ENCODE peak calls at places on chromosomes 12 and 14, in ten cellular contexts. S is HCEC 1CT, T is astrocyte of the cerebellum, M is activated T-cell treated with anti-CD3 and anti-CD28 coated beads for 1 hour, Q is tibial artery, U is GM04504, V is NCI-H1105 treated with DMSO at 0.1 percent for 48 hours, B is AG10803, J is SW480, D is Ammon's horn. P is an unnamed sample.

GRCh38 chr12:1920971-1921370 is 2.5 kb upstream of the CACNA2D4 start:
- DNase-seq in M (no peak), V (no peak), B (no peak), Q (no peak), J (no peak), U (no peak), S (no peak), D (peak), T (no peak), P (no peak)

GRCh38 chr12:31007153-31007495 is 66.5 kb upstream of the DDX11 start:
- DNase-seq in V (no peak), S (no peak), M (no peak), D (no peak), U (no peak), T (no peak), B (no peak), J (no peak), Q (no peak), P (no peak)

GRCh38 chr14:50521912-50522341 is 10.4 kb downstream of the MAP4K5 start:
- DNase-seq in M (no peak), J (peak), U (no peak), V (no peak), S (peak), B (no peak), T (no peak), D (no peak), Q (no peak), P (no peak)

GRCh38 chr12:15620726-15621125 is 168.5 kb downstream of the EPS8 start:
- DNase-seq in V (no peak), D (no peak), B (no peak), S (no peak), M (no peak), T (no peak), Q (no peak), U (no peak), J (no peak), P (no peak)

GRCh38 chr12:53050426-53051057 is 677 bp downstream of the TNS2 start:
- DNase-seq in B (no peak), U (no peak), Q (no peak), V (no peak), S (no peak), T (no peak), M (no peak), D (no peak), J (no peak), P (no peak)

GRCh38 chr12:121499929-121500793 is 80.7 kb downstream of the KDM2B start:
- DNase-seq in B (peak), D (peak), T (peak), Q (peak), S (peak), U (peak), V (peak), M (peak), J (peak), P (peak)

GRCh38 chr12:1318327-1319031 is 275.9 kb downstream of the FBXL14 start:
- DNase-seq in M (no peak), J (no peak), Q (no peak), U (peak), S (peak), B (peak), T (peak), D (peak), V (peak), P (no peak)

GRCh38 chr14:92348154-92348553 is 25.2 kb downstream of the SLC24A4 start:
- DNase-seq in B (no peak), T (no peak), J (no peak), Q (no peak), S (no peak), D (no peak), V (peak), U (no peak), M (no peak), P (no peak)

GRCh38 chr12:49899286-49899843 is 4.3 kb downstream of the FAIM2 start:
- DNase-seq in S (no peak), J (no peak), Q (no peak), T (no peak), D (no peak), U (no peak), M (no peak), V (no peak), B (no peak), P (no peak)

GRCh38 chr14:64221604-64222003 is 72.6 kb downstream of the ESR2 start:
- DNase-seq in B (no peak), D (no peak), Q (no peak), V (no peak), M (no peak), T (no peak), S (no peak), J (no peak), U (no peak), P (no peak)

GRCh38 chr12:93550748-93551611 is 21.5 kb upstream of the SOCS2 start:
- DNase-seq in J (no peak), T (no peak), M (no peak), Q (no peak), V (no peak), U (no peak), D (no peak), B (no peak), S (no peak), P (no peak)

GRCh38 chr14:103384450-103385152 is 614 bp upstream of the MARK3 start:
- DNase-seq in M (no peak), S (no peak), V (no peak), J (no peak), B (no peak), D (no peak), U (no peak), T (no peak), Q (no peak), P (no peak)

GRCh38 chr12:101885912-101886561 is 8.7 kb downstream of the DRAM1 start:
- DNase-seq in S (no peak), V (no peak), J (no peak), T (no peak), D (no peak), B (no peak), U (no peak), M (no peak), Q (no peak), P (no peak)

GRCh38 chr12:75438052-75438754 is 42.4 kb upstream of the GLIPR1 start:
- DNase-seq in B (no peak), D (no peak), M (no peak), Q (peak), J (no peak), U (no peak), T (no peak), V (no peak), S (no peak), P (no peak)

GRCh38 chr12:62632521-62632920 is 165.9 kb downstream of the MON2 start:
- DNase-seq in S (peak), D (peak), M (no peak), J (peak), U (peak), T (no peak), Q (peak), V (no peak), B (peak), P (peak)

GRCh38 chr12:40378721-40379120 is 153.9 kb downstream of the LRRK2 start:
- DNase-seq in U (no peak), S (no peak), D (no peak), T (no peak), M (no peak), Q (no peak), J (no peak), B (no peak), V (no peak), P (no peak)

GRCh38 chr14:23153891-23154796 is 29.3 kb downstream of the SLC7A8 start:
- DNase-seq in U (peak), D (peak), S (no peak), Q (peak), M (no peak), T (no peak), V (no peak), J (peak), B (peak), P (peak)

GRCh38 chr12:7075931-7076330 is 15.4 kb downstream of the C1S start:
- DNase-seq in V (no peak), U (no peak), B (peak), M (no peak), S (peak), Q (no peak), J (no peak), T (no peak), D (no peak), P (no peak)

GRCh38 chr12:91588874-91589454 is 406.3 kb upstream of the DCN start:
- DNase-seq in T (no peak), D (no peak), Q (no peak), V (no peak), U (no peak), M (no peak), J (no peak), S (no peak), B (no peak), P (no peak)

GRCh38 chr12:32454075-32454474 is 54.7 kb downstream of the FGD4 start:
- DNase-seq in U (no peak), B (peak), M (no peak), S (peak), T (peak), Q (no peak), D (no peak), V (no peak), J (peak), P (no peak)

GRCh38 chr14:85466678-85467077 is 63.3 kb upstream of the FLRT2 start:
- DNase-seq in J (no peak), U (no peak), Q (no peak), S (peak), B (no peak), M (no peak), V (no peak), T (no peak), D (no peak), P (no peak)

GRCh38 chr14:30005114-30005698 is 77.6 kb upstream of the PRKD1 start:
- DNase-seq in S (peak), J (peak), V (peak), B (peak), M (no peak), T (peak), Q (no peak), D (peak), U (peak), P (peak)

GRCh38 chr14:68853749-68854148 is 60.9 kb upstream of the ZFP36L1 start:
- DNase-seq in D (no peak), J (no peak), U (no peak), Q (no peak), V (no peak), S (no peak), T (no peak), M (no peak), B (no peak), P (no peak)

GRCh38 chr12:15268927-15269552 is 47.8 kb upstream of the RERG start:
- DNase-seq in Q (no peak), T (peak), J (peak), V (peak), D (peak), S (peak), B (peak), U (peak), M (peak), P (peak)

GRCh38 chr12:4555804-4556203 is 6.2 kb upstream of the DYRK4 start:
- DNase-seq in D (no peak), U (no peak), Q (no peak), S (peak), J (no peak), B (peak), T (no peak), M (no peak), V (no peak), P (no peak)

GRCh38 chr12:49121047-49121696 is 10.0 kb downstream of the TUBA1B start:
- DNase-seq in Q (peak), T (no peak), J (peak), B (peak), S (peak), U (peak), M (no peak), V (no peak), D (peak), P (peak)

GRCh38 chr12:48991247-48992050 is 7.7 kb downstream of the DDN start:
- DNase-seq in M (no peak), U (no peak), S (no peak), T (no peak), B (no peak), Q (no peak), D (no peak), V (no peak), J (no peak), P (peak)

GRCh38 chr14:47846008-47846407 is 170.6 kb upstream of the MDGA2 start:
- DNase-seq in S (no peak), M (no peak), V (no peak), D (no peak), U (no peak), Q (no peak), B (no peak), J (no peak), T (no peak), P (no peak)

GRCh38 chr12:78778339-78778738 is 86.2 kb upstream of the SYT1 start:
- DNase-seq in Q (no peak), T (no peak), S (no peak), B (peak), U (no peak), J (no peak), M (no peak), D (no peak), V (no peak), P (no peak)

GRCh38 chr14:22370084-22370847 is 218.8 kb downstream of the DAD1 start:
- DNase-seq in S (no peak), M (no peak), J (no peak), V (no peak), Q (peak), U (no peak), T (no peak), D (no peak), B (peak), P (no peak)

GRCh38 chr12:4938900-4939299 is 29.2 kb downstream of the KCNA1 start:
- DNase-seq in V (no peak), T (no peak), B (no peak), S (no peak), M (no peak), Q (no peak), D (no peak), J (no peak), U (no peak), P (no peak)

GRCh38 chr12:61654698-61655097 is 605.5 kb upstream of the USP15 start:
- DNase-seq in J (peak), T (no peak), M (no peak), U (peak), B (peak), D (no peak), Q (no peak), V (no peak), S (no peak), P (no peak)